ENCODE peak calls at places on chromosomes 7 and 10, in six cellular contexts. O, K, P, G, N and D are unnamed samples.

GRCh38 chr7:155252958-155253501 is 44.6 kb upstream of the INSIG1 start:
- DNase-seq in K (peak), N (peak), P (no peak), O (no peak), G (no peak), D (no peak)

GRCh38 chr7:47149208-47149864 is 432.6 kb downstream of the TNS3 start:
- DNase-seq in G (peak), P (no peak), N (no peak), K (no peak), O (no peak), D (peak)

GRCh38 chr7:115522174-115522573 is 508.4 kb downstream of the TFEC start:
- DNase-seq in P (no peak), K (no peak), N (peak), O (no peak), G (no peak), D (no peak)

GRCh38 chr7:19368540-19368939 is 223.3 kb upstream of the FERD3L start:
- DNase-seq in O (no peak), K (no peak), N (no peak), P (no peak), G (no peak), D (no peak)

GRCh38 chr7:29812185-29812876 is 6.0 kb downstream of the WIPF3 start:
- DNase-seq in G (no peak), N (no peak), O (no peak), P (no peak), K (no peak), D (no peak)

GRCh38 chr7:96151889-96152288 is 170.0 kb downstream of the SLC25A13 start:
- DNase-seq in N (no peak), P (no peak), O (no peak), K (no peak), G (no peak), D (no peak)

GRCh38 chr10:42549851-42550250 is 88.5 kb downstream of the ZNF33B start:
- DNase-seq in N (no peak), G (no peak), K (no peak), P (no peak), O (no peak), D (no peak)

GRCh38 chr10:62860946-62861345 is 44.8 kb upstream of the EGR2 start:
- DNase-seq in G (no peak), P (no peak), K (no peak), O (no peak), N (no peak), D (no peak)

GRCh38 chr10:101152316-101152715 is 21.2 kb downstream of the TLX1 start:
- DNase-seq in O (no peak), N (no peak), P (no peak), K (no peak), G (no peak), D (no peak)

GRCh38 chr7:85776691-85777363 is 590.0 kb upstream of the SEMA3D start:
- DNase-seq in O (no peak), K (no peak), P (no peak), G (no peak), N (no peak), D (no peak)

GRCh38 chr10:67788028-67788886 is 49.7 kb downstream of the DNAJC12 start:
- DNase-seq in N (peak), K (no peak), G (peak), P (no peak), O (peak), D (peak)

GRCh38 chr7:132410385-132410784 is 165.9 kb downstream of the PLXNA4 start:
- DNase-seq in O (no peak), K (no peak), N (no peak), P (no peak), G (no peak), D (no peak)

GRCh38 chr7:140564643-140565042 is 76.0 kb downstream of the DENND2A start:
- DNase-seq in P (no peak), N (no peak), K (no peak), G (no peak), O (no peak), D (no peak)

GRCh38 chr7:135349746-135350145 is 116.1 kb downstream of the STRA8 start:
- DNase-seq in O (no peak), P (no peak), K (no peak), G (no peak), N (no peak), D (no peak)

GRCh38 chr10:54559498-54559897 is 241.5 kb downstream of the PCDH15 start:
- DNase-seq in N (no peak), O (no peak), G (no peak), K (no peak), P (no peak), D (no peak)

GRCh38 chr10:46255696-46256355 is 31.0 kb upstream of the ANTXRL start:
- DNase-seq in P (peak), O (peak), K (peak), N (peak), G (peak), D (peak)

GRCh38 chr7:40162516-40162915 is 27.7 kb downstream of the SUGCT start:
- DNase-seq in O (no peak), P (no peak), N (no peak), K (no peak), G (no peak), D (no peak)

GRCh38 chr7:138752568-138753518 is 45.0 kb upstream of the TMEM213 start:
- DNase-seq in P (no peak), N (peak), K (no peak), O (peak), G (peak), D (peak)

GRCh38 chr10:87618470-87619423 is 40.9 kb upstream of the PAPSS2 start:
- DNase-seq in O (no peak), K (no peak), P (no peak), G (no peak), N (no peak), D (no peak)

GRCh38 chr10:113187066-113187777 is 237.2 kb downstream of the TCF7L2 start:
- DNase-seq in O (no peak), P (no peak), G (no peak), N (no peak), K (peak), D (no peak)

GRCh38 chr7:20220824-20221547 is 3.8 kb upstream of the MACC1 start:
- DNase-seq in O (no peak), K (no peak), G (no peak), N (no peak), P (no peak), D (peak)

GRCh38 chr7:2607913-2608899 is 23.6 kb upstream of the TTYH3 start:
- DNase-seq in P (no peak), N (no peak), K (no peak), O (no peak), G (no peak), D (no peak)

GRCh38 chr7:90597527-90597871 is 1.4 kb downstream of the CDK14 start:
- DNase-seq in K (no peak), G (no peak), O (no peak), N (no peak), P (no peak), D (no peak)

GRCh38 chr10:101028446-101029244 is 2.3 kb downstream of the PDZD7 start:
- DNase-seq in K (no peak), P (no peak), G (no peak), O (no peak), N (no peak), D (peak)

GRCh38 chr7:101874028-101874427 is 56.6 kb downstream of the CUX1 start:
- DNase-seq in K (no peak), G (no peak), P (no peak), O (no peak), N (no peak), D (no peak)

GRCh38 chr7:132764762-132765161 is 188.5 kb upstream of the PLXNA4 start:
- DNase-seq in N (no peak), O (no peak), K (no peak), G (no peak), P (no peak), D (no peak)

GRCh38 chr7:156680281-156680680 is 39.7 kb downstream of the RNF32 start:
- DNase-seq in P (no peak), K (no peak), O (no peak), G (no peak), N (no peak), D (no peak)

GRCh38 chr10:99966306-99966705 is 43.4 kb downstream of the DNMBP start:
- DNase-seq in P (no peak), N (no peak), K (no peak), O (no peak), G (no peak), D (no peak)

GRCh38 chr7:36732806-36733205 is 8.5 kb upstream of the AOAH start:
- DNase-seq in G (no peak), O (no peak), N (no peak), P (no peak), K (no peak), D (no peak)

GRCh38 chr10:3293536-3294431 is 121.2 kb upstream of the PITRM1 start:
- DNase-seq in O (no peak), P (no peak), N (no peak), G (no peak), K (no peak), D (no peak)

GRCh38 chr10:11714750-11715365 is 27.3 kb upstream of the ECHDC3 start:
- DNase-seq in P (no peak), N (no peak), G (no peak), K (no peak), O (no peak), D (no peak)

GRCh38 chr10:113704637-113705343 is 25.1 kb downstream of the CASP7 start:
- DNase-seq in P (no peak), N (no peak), G (peak), O (no peak), K (no peak), D (peak)

GRCh38 chr7:130982160-130982638 is 248.2 kb upstream of the KLF14 start:
- DNase-seq in N (no peak), P (no peak), O (no peak), K (no peak), G (peak), D (peak)

GRCh38 chr10:79502561-79503309 is 9.6 kb upstream of the EIF5AL1 start:
- DNase-seq in N (no peak), O (no peak), G (no peak), P (no peak), K (no peak), D (no peak)

GRCh38 chr10:14116021-14116420 is 214.7 kb downstream of the FRMD4A start:
- DNase-seq in O (no peak), G (no peak), P (no peak), K (no peak), N (no peak), D (no peak)

GRCh38 chr7:2087744-2088143 is 145.0 kb downstream of the MAD1L1 start:
- DNase-seq in N (no peak), O (no peak), G (no peak), P (no peak), K (no peak), D (no peak)